ENCODE peak calls at places on chromosomes 16 and 17, in seven cellular contexts. L is memory B cell; A is BJ; P is effector memory CD4-positive, alpha-beta T cell; C is AG10803; K is GM04503; W is cerebellum. S is an unnamed sample.

GRCh38 chr17:927611-928461 is 51.7 kb downstream of the NXN start:
- DNase-seq in L (no peak), A (peak), P (no peak), C (peak), K (peak), W (no peak), S (no peak)

GRCh38 chr17:7280519-7281073 is 922 bp upstream of the SLC2A4 start:
- DNase-seq in L (peak), A (no peak), P (peak), C (peak), K (no peak), W (peak), S (peak)

GRCh38 chr17:32335046-32335445 is 6.9 kb downstream of the C17orf75 start:
- DNase-seq in L (no peak), A (no peak), P (no peak), C (peak), K (no peak), W (no peak), S (no peak)

GRCh38 chr17:82384730-82385429 is 13.3 kb downstream of the UTS2R start:
- DNase-seq in L (no peak), A (no peak), P (no peak), C (peak), K (no peak), W (peak), S (no peak)

GRCh38 chr16:72848759-72849664 is 198.9 kb downstream of the ZFHX3 start:
- DNase-seq in L (no peak), A (peak), P (no peak), C (peak), K (peak), W (peak), S (no peak)

GRCh38 chr17:68399638-68400403 is 57.5 kb downstream of the WIPI1 start:
- DNase-seq in L (no peak), A (no peak), P (no peak), C (peak), K (peak), W (no peak), S (no peak)

GRCh38 chr16:11182381-11182780 is 73.6 kb downstream of the SOCS1 start:
- DNase-seq in L (no peak), A (no peak), P (no peak), C (no peak), K (no peak), W (peak), S (no peak)

GRCh38 chr17:40062347-40063033 is at the start of gene THRA:
- DNase-seq in L (peak), A (no peak), P (peak), C (peak), K (no peak), W (peak), S (peak)

GRCh38 chr16:11833951-11834695 is 17.2 kb downstream of the RSL1D1 start:
- DNase-seq in L (no peak), A (no peak), P (no peak), C (peak), K (no peak), W (no peak), S (no peak)

GRCh38 chr16:20348365-20349185 is 3.9 kb downstream of the UMOD start:
- DNase-seq in L (no peak), A (no peak), P (no peak), C (no peak), K (no peak), W (no peak), S (no peak)

GRCh38 chr17:81831957-81832607 is 1.0 kb downstream of the MCRIP1 start:
- DNase-seq in L (peak), A (no peak), P (peak), C (peak), K (no peak), W (no peak), S (peak)

GRCh38 chr16:74898667-74899066 is 86.3 kb downstream of the WDR59 start:
- DNase-seq in L (no peak), A (no peak), P (no peak), C (no peak), K (no peak), W (peak), S (no peak)